ENCODE peak calls at places on chromosomes 7 and 10, in eight cellular contexts. A is pancreas; Q is H9; X is A549; V is kidney epithelial cell; J is CD4-positive, alpha-beta T cell; U is astrocyte of the spinal cord; L is Panc1. I is an unnamed sample.

GRCh38 chr7:27179030-27179429 is 4.9 kb upstream of the HOXA10 start:
- DNase-seq in J (no peak), X (no peak), A (no peak), U (no peak), Q (peak), L (no peak), V (no peak), I (no peak)

GRCh38 chr10:110802551-110803238 is 69.0 kb upstream of the PDCD4 start:
- DNase-seq in L (no peak), U (peak), A (peak), X (no peak), J (peak), V (peak), Q (no peak), I (no peak)

GRCh38 chr7:116780966-116781365 is 81.4 kb upstream of the CAPZA2 start:
- DNase-seq in X (no peak), V (no peak), Q (peak), A (peak), J (no peak), L (no peak), U (no peak), I (no peak)

GRCh38 chr7:92768501-92769360 is 67.6 kb downstream of the CDK6 start:
- DNase-seq in A (no peak), X (no peak), L (no peak), J (no peak), V (no peak), U (no peak), Q (no peak), I (no peak)

GRCh38 chr7:80831996-80832395 is 86.9 kb downstream of the SEMA3C start:
- DNase-seq in J (no peak), A (no peak), U (no peak), Q (no peak), X (no peak), V (no peak), L (no peak), I (no peak)

GRCh38 chr7:116710764-116711452 is 38.9 kb downstream of the MET start:
- DNase-seq in V (no peak), L (no peak), J (no peak), A (peak), Q (no peak), X (no peak), U (no peak), I (no peak)

GRCh38 chr10:2111936-2112335 is 374.6 kb upstream of the ADARB2 start:
- DNase-seq in U (peak), J (no peak), V (peak), X (no peak), A (no peak), Q (peak), L (peak), I (no peak)

GRCh38 chr7:89511900-89512299 is 642.4 kb upstream of the STEAP1 start:
- DNase-seq in X (no peak), V (no peak), U (no peak), Q (no peak), L (no peak), A (no peak), J (no peak), I (no peak)

GRCh38 chr10:99809931-99810615 is 27.6 kb downstream of the ABCC2 start:
- DNase-seq in V (no peak), Q (no peak), L (no peak), X (no peak), A (no peak), J (no peak), U (no peak), I (no peak)

GRCh38 chr10:80458638-80459037 is 4.5 kb downstream of the TSPAN14 start:
- DNase-seq in L (no peak), U (no peak), X (no peak), A (no peak), Q (no peak), J (no peak), V (no peak), I (no peak)

GRCh38 chr10:122689146-122689807 is 10.4 kb downstream of the C10orf120 start:
- DNase-seq in V (no peak), X (no peak), L (no peak), Q (no peak), A (peak), U (no peak), J (no peak), I (no peak)

GRCh38 chr10:71589617-71590551 is 129.7 kb downstream of the C10orf105 start:
- DNase-seq in X (no peak), U (no peak), L (no peak), J (no peak), V (no peak), A (no peak), Q (no peak), I (no peak)

GRCh38 chr10:113420057-113420732 is 132.7 kb upstream of the HABP2 start:
- DNase-seq in V (no peak), J (no peak), L (no peak), X (no peak), U (no peak), Q (no peak), A (no peak), I (no peak)

GRCh38 chr7:80273327-80273726 is 138.7 kb downstream of the GNAI1 start:
- DNase-seq in X (no peak), U (peak), J (no peak), A (no peak), Q (no peak), L (no peak), V (no peak), I (no peak)

GRCh38 chr10:802506-802905 is 113.0 kb upstream of the DIP2C start:
- DNase-seq in V (no peak), X (no peak), Q (peak), J (no peak), A (no peak), U (no peak), L (no peak), I (no peak)

GRCh38 chr7:157318015-157318706 is 18.6 kb upstream of the DNAJB6 start:
- DNase-seq in X (no peak), Q (no peak), U (peak), A (no peak), J (no peak), L (no peak), V (no peak), I (no peak)

GRCh38 chr10:3790272-3790671 is 5.3 kb upstream of the KLF6 start:
- DNase-seq in Q (no peak), U (no peak), X (no peak), A (no peak), V (no peak), L (no peak), J (no peak), I (no peak)

GRCh38 chr7:157890921-157891401 is 554.2 kb downstream of the DNAJB6 start:
- DNase-seq in V (no peak), Q (no peak), U (no peak), X (no peak), J (no peak), A (no peak), L (no peak), I (no peak)

GRCh38 chr7:18995270-18995671 is 122.2 kb downstream of the TWIST1 start:
- DNase-seq in J (no peak), L (no peak), A (no peak), Q (no peak), V (no peak), X (no peak), U (no peak), I (no peak)

GRCh38 chr10:44517635-44518034 is 132.7 kb upstream of the CXCL12 start:
- DNase-seq in V (no peak), U (no peak), J (no peak), L (no peak), Q (peak), X (no peak), A (no peak), I (no peak)

GRCh38 chr10:68212721-68213352 is 19.1 kb downstream of the ATOH7 start:
- DNase-seq in J (no peak), U (peak), L (no peak), Q (no peak), V (no peak), X (no peak), A (no peak), I (no peak)

GRCh38 chr7:28179081-28180030 is 1.2 kb downstream of the JAZF1 start:
- DNase-seq in A (peak), X (peak), U (peak), L (no peak), V (no peak), Q (peak), J (peak), I (peak)

GRCh38 chr7:115004121-115004520 is 82.2 kb downstream of the MDFIC start:
- DNase-seq in L (no peak), A (no peak), V (no peak), X (no peak), Q (no peak), J (no peak), U (no peak), I (no peak)

GRCh38 chr10:131850490-131850880 is 50.3 kb upstream of the PPP2R2D start:
- DNase-seq in X (no peak), U (no peak), L (no peak), A (no peak), Q (no peak), J (no peak), V (no peak), I (no peak)

GRCh38 chr7:116583653-116584052 is 58.8 kb downstream of the CAV1 start:
- DNase-seq in A (no peak), Q (no peak), J (no peak), L (no peak), U (no peak), X (no peak), V (no peak), I (no peak)

GRCh38 chr7:137757146-137757925 is 89.4 kb downstream of the DGKI start:
- DNase-seq in U (peak), A (no peak), L (no peak), J (no peak), Q (no peak), V (no peak), X (no peak), I (no peak)

DNA sequence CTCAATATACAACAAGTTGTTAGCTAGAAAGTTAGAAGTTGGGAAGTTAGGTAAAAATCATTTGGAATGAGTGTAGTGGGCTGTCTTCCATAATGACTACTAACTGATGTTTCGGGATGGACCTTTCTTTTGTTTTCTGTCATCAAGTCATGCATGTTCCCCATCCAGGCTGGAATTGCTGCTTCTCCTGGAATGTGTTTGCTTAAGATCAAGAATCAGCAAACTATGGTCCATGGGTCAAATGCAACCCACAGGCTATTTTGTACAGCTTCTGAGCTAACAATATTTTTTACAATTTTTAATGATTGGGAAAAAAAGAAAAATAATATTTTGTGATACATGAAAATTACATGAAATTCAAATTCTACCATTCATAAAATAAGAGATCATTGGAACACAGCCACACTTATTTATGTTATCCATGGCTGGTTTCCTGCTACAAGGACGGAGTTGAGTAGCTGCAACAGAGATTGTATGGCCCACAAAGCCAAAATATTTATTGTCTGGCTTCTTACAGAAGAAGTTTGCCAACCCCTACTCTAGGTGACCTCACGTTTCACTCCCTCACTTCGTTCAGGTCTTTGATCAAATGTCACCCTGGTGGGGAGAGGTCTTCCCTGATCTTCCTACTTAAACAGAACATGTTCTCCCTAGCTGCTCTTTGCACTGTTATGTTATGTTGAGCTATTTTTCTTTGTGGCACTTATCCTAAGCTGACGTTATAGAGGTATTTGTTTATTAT is 127.1 kb downstream of the RALA start:
- DNase-seq in U (no peak), X (no peak), J (no peak), Q (no peak), V (no peak), A (no peak), L (no peak), I (no peak)
- TF ChIP-seq CTCF in U (no peak), X (no peak), J (no peak), Q (no peak), V (no peak), A (no peak), L (no peak), I (no peak)

GRCh38 chr10:26890956-26891355 is 30.2 kb upstream of the ABI1 start:
- DNase-seq in X (no peak), J (no peak), L (peak), Q (peak), V (peak), U (peak), A (peak), I (peak)
- TF ChIP-seq CTCF in X (peak), J (no peak), L (peak), Q (peak), V (peak), U (peak), A (no peak), I (peak)

GRCh38 chr10:102705531-102705930 is 8.7 kb downstream of the ARL3 start:
- DNase-seq in Q (no peak), J (no peak), U (no peak), X (no peak), V (no peak), L (no peak), A (no peak), I (no peak)

GRCh38 chr10:102701272-102701671 is 12.9 kb downstream of the ARL3 start:
- DNase-seq in X (no peak), L (no peak), U (no peak), A (no peak), V (no peak), Q (no peak), J (no peak), I (no peak)

GRCh38 chr10:102701796-102702195 is 12.4 kb downstream of the ARL3 start:
- DNase-seq in L (no peak), V (no peak), Q (no peak), X (no peak), A (no peak), J (no peak), U (no peak), I (no peak)

GRCh38 chr10:102704915-102705314 is 9.3 kb downstream of the ARL3 start:
- DNase-seq in Q (no peak), X (no peak), V (no peak), U (peak), A (no peak), J (no peak), L (no peak), I (no peak)

DNA sequence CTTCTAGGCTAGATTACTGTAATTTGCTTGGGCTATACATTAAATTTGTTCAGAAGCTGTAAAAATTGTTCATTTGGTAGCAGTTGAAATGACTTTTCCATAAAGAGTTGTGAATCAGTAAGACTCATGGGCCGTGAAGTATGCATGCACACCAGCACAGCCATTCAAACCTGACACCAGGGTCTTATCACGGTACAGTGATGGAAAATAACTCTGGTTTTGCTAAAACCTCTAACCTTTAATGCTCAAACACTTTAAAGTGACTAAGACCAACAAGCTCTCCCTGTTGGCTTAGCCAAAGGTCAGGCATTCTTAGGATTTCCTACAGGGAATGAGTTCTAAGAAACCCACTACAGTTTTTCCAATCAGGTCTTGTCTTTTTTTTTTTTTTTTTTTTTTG is 11.5 kb downstream of the ARL3 start:
- DNase-seq in A (no peak), V (no peak), U (no peak), Q (no peak), L (no peak), J (no peak), X (no peak), I (no peak)
- TF ChIP-seq CTCF in A (no peak), V (no peak), U (no peak), Q (no peak), L (no peak), J (no peak), X (no peak), I (no peak)

GRCh38 chr7:129777993-129778769 is 166.7 kb downstream of the NRF1 start:
- DNase-seq in L (no peak), U (no peak), Q (no peak), J (no peak), A (no peak), X (no peak), V (no peak), I (no peak)
- TF ChIP-seq CTCF in L (no peak), U (no peak), Q (no peak), J (no peak), A (no peak), X (no peak), V (no peak), I (no peak)

DNA sequence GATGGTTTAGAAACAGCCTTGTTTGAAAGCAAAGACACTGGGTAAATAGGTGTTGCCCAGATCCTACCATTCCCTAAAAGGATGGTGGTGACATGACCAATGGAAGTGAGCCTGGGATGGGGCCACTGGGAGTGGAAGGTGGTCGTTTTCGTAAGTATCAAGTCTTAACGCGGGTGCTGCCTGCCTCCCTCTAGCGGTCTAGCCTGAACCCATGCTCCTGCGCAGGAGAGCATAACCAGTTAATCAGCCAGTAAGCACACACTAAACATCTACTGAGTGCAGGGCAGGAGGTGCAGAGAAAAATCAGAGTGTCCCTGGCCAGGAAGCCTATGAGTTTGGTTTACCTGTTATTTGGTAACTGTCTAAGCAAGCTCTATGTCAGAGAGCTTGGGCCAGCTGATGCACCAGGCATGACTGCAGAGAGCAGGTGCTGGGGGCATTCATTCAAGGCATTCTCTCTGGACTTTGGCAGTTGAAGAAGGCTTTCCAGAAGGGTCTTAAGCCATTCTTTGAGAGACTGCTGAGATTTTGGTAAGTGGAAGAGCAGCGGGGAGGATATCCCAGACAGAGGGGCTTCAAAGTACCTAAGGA is 930 bp downstream of the GARIN1A start:
- DNase-seq in U (peak), J (no peak), L (no peak), X (no peak), Q (peak), A (no peak), V (no peak), I (peak)
- TF ChIP-seq CTCF in U (peak), J (no peak), L (peak), X (peak), Q (peak), A (peak), V (peak), I (peak)

GRCh38 chr7:100398239-100398638 is 25.0 kb downstream of the PILRA start:
- DNase-seq in A (no peak), U (no peak), Q (no peak), J (no peak), L (no peak), X (no peak), V (no peak), I (no peak)

GRCh38 chr7:100396421-100396982 is 23.2 kb downstream of the PILRA start:
- DNase-seq in U (no peak), Q (no peak), A (no peak), L (no peak), V (no peak), J (no peak), X (no peak), I (no peak)

GRCh38 chr7:100400656-100401055 is 27.4 kb downstream of the PILRA start:
- DNase-seq in L (no peak), Q (peak), J (no peak), V (no peak), A (no peak), U (no peak), X (no peak), I (peak)

GRCh38 chr7:100400041-100400440 is 26.8 kb downstream of the PILRA start:
- DNase-seq in X (no peak), L (no peak), J (no peak), Q (no peak), V (no peak), U (no peak), A (no peak), I (no peak)

GRCh38 chr7:100397336-100398081 is 24.2 kb downstream of the PILRA start:
- DNase-seq in L (no peak), J (no peak), U (no peak), A (no peak), X (no peak), V (no peak), Q (peak), I (no peak)
- TF ChIP-seq CTCF in L (peak), J (no peak), U (no peak), A (no peak), X (no peak), V (no peak), Q (peak), I (no peak)

GRCh38 chr10:130559213-130559944 is 423.2 kb downstream of the GLRX3 start:
- DNase-seq in X (no peak), U (no peak), V (no peak), L (no peak), A (no peak), J (no peak), Q (peak), I (no peak)
- TF ChIP-seq CTCF in X (no peak), U (no peak), V (no peak), L (no peak), A (no peak), J (no peak), Q (no peak), I (no peak)

I was measured in neural crest cell.